ENCODE peak calls at places on chromosomes 12 and 14, in six cellular contexts. U is KBM-7, P is NCI-H1417, E is NCI-H2029, I is NCI-H345, Z is lung. M is an unnamed sample.

GRCh38 chr12:71157601-71158233 is at the start of gene TSPAN8:
- DNase-seq in U (no peak), Z (no peak), P (peak), I (peak), E (peak), M (no peak)

GRCh38 chr14:93160353-93160801 is 24.3 kb downstream of the MOAP1 start:
- DNase-seq in P (no peak), E (no peak), U (peak), I (peak), Z (no peak), M (no peak)

GRCh38 chr14:91830777-91831176 is 36.6 kb downstream of the TC2N start:
- DNase-seq in P (no peak), U (no peak), I (peak), E (peak), Z (peak), M (no peak)

GRCh38 chr12:80509781-80510556 is 65.9 kb downstream of the PTPRQ start:
- DNase-seq in E (no peak), I (no peak), U (no peak), Z (no peak), P (peak), M (no peak)

GRCh38 chr14:68780358-68781160 is 12.3 kb downstream of the ZFP36L1 start:
- DNase-seq in U (peak), Z (peak), P (no peak), I (no peak), E (no peak), M (peak)

GRCh38 chr12:100184549-100184948 is 16.1 kb upstream of the ACTR6 start:
- DNase-seq in P (no peak), I (no peak), U (no peak), E (no peak), Z (no peak), M (no peak)

GRCh38 chr14:69268763-69269162 is 8.8 kb downstream of the GALNT16 start:
- DNase-seq in E (no peak), I (no peak), Z (no peak), U (no peak), P (no peak), M (no peak)

GRCh38 chr12:90112668-90113067 is 404.0 kb upstream of the ATP2B1 start:
- DNase-seq in Z (no peak), P (no peak), E (no peak), I (no peak), U (no peak), M (no peak)

GRCh38 chr14:24262821-24263733 is at the start of gene TGM1:
- DNase-seq in E (no peak), Z (no peak), P (no peak), U (no peak), I (no peak), M (no peak)

GRCh38 chr14:105879867-105880561 is 353.6 kb downstream of the TMEM121 start:
- DNase-seq in U (peak), E (no peak), P (no peak), I (no peak), Z (no peak), M (no peak)

GRCh38 chr14:69204753-69205152 is 13.5 kb downstream of the EXD2 start:
- DNase-seq in Z (no peak), U (no peak), I (no peak), E (peak), P (peak), M (no peak)

GRCh38 chr12:105331805-105332251 is 1.3 kb downstream of the C12orf75 start:
- DNase-seq in E (no peak), I (peak), P (peak), U (no peak), Z (no peak), M (no peak)

GRCh38 chr12:115072712-115073111 is 388.7 kb upstream of the TBX3 start:
- DNase-seq in Z (no peak), E (no peak), I (no peak), P (no peak), U (no peak), M (no peak)

GRCh38 chr14:35988972-35989690 is 163.0 kb downstream of the BRMS1L start:
- DNase-seq in Z (no peak), I (no peak), E (no peak), U (no peak), P (no peak), M (no peak)

GRCh38 chr14:29846339-29847129 is 81.1 kb downstream of the PRKD1 start:
- DNase-seq in E (peak), Z (no peak), I (peak), P (no peak), U (no peak), M (no peak)

GRCh38 chr14:97900187-97900586 is 1103.0 kb downstream of the VRK1 start:
- DNase-seq in U (no peak), Z (no peak), I (no peak), E (no peak), P (no peak), M (no peak)

M was measured in amygdala.